ENCODE peak calls at places on chromosomes 12 and 14, in nine cellular contexts. V is transverse colon, Y is tibial nerve, G is A549, K is HepG2, U is adrenal gland, H is spleen, D is Peyer's patch, L is H1. B is an unnamed sample.
A peak's percentile ranks its signal among the peaks of the same experiment; 100 is the strongest.

GRCh38 chr14:51089278-51089677 is 5.6 kb downstream of the TRIM9 start:
- DNase-seq in V (no peak), Y (no peak), G (no peak), K (no peak), U (no peak), H (no peak), D (no peak), L (no peak), B (no peak)

GRCh38 chr12:109255377-109255776 is 53.7 kb downstream of the FOXN4 start:
- DNase-seq in V (no peak), Y (no peak), G (peak; percentile 45), K (peak; percentile 24), U (no peak), H (no peak), D (no peak), L (no peak), B (no peak)

GRCh38 chr12:32548691-32549412 is 130.2 kb upstream of the DNM1L start:
- DNase-seq in V (no peak), Y (peak; percentile 23), G (no peak), K (no peak), U (peak; percentile 62), H (no peak), D (no peak), L (peak; percentile 41), B (peak; percentile 7)

GRCh38 chr12:123032736-123033391 is 52.4 kb downstream of the ARL6IP4 start:
- DNase-seq in V (no peak), Y (no peak), G (no peak), K (no peak), U (no peak), H (peak; percentile 57), D (no peak), L (no peak), B (no peak)

GRCh38 chr12:51921017-51921725 is 13.9 kb downstream of the ACVRL1 start:
- DNase-seq in V (no peak), Y (no peak), G (no peak), K (no peak), U (no peak), H (no peak), D (no peak), L (no peak), B (no peak)

GRCh38 chr12:6745751-6746525 is 7.0 kb downstream of the MLF2 start:
- DNase-seq in V (no peak), Y (no peak), G (no peak), K (no peak), U (no peak), H (peak; percentile 79), D (peak; percentile 59), L (no peak), B (no peak)

GRCh38 chr12:93699271-93700141 is 22.3 kb downstream of the CRADD start:
- DNase-seq in V (no peak), Y (no peak), G (no peak), K (peak; percentile 71), U (no peak), H (no peak), D (no peak), L (no peak), B (no peak)

GRCh38 chr14:91237219-91237618 is 7.3 kb downstream of the GPR68 start:
- DNase-seq in V (no peak), Y (no peak), G (no peak), K (no peak), U (no peak), H (no peak), D (no peak), L (no peak), B (peak; percentile 82)

GRCh38 chr12:121214171-121214777 is 4.3 kb downstream of the P2RX4 start:
- DNase-seq in V (no peak), Y (no peak), G (no peak), K (no peak), U (no peak), H (no peak), D (no peak), L (no peak), B (no peak)

GRCh38 chr12:79422060-79422812 is 268.5 kb downstream of the PAWR start:
- DNase-seq in V (no peak), Y (no peak), G (no peak), K (peak; percentile 13), U (no peak), H (no peak), D (no peak), L (no peak), B (no peak)

GRCh38 chr14:48253020-48253419 is 577.6 kb upstream of the MDGA2 start:
- DNase-seq in V (no peak), Y (no peak), G (no peak), K (no peak), U (no peak), H (no peak), D (no peak), L (no peak), B (no peak)

GRCh38 chr12:68373836-68374314 is 41.7 kb upstream of the MDM1 start:
- DNase-seq in V (no peak), Y (no peak), G (no peak), K (no peak), U (no peak), H (no peak), D (no peak), L (no peak), B (no peak)

GRCh38 chr14:51507556-51508511 is 143.9 kb upstream of the FRMD6 start:
- DNase-seq in V (peak; percentile 22), Y (peak; percentile 56), G (no peak), K (no peak), U (peak; percentile 85), H (no peak), D (peak; percentile 47), L (no peak), B (no peak)

GRCh38 chr14:103517626-103518415 is 4.8 kb downstream of the CKB start:
- DNase-seq in V (peak; percentile 64), Y (no peak), G (no peak), K (no peak), U (peak; percentile 65), H (peak; percentile 73), D (no peak), L (peak; percentile 67), B (no peak)

GRCh38 chr12:62332598-62332997 is 72.4 kb downstream of the USP15 start:
- DNase-seq in V (no peak), Y (no peak), G (no peak), K (no peak), U (no peak), H (no peak), D (no peak), L (no peak), B (no peak)

GRCh38 chr12:66269757-66270383 is 32.4 kb upstream of the HELB start:
- DNase-seq in V (no peak), Y (no peak), G (peak; percentile 53), K (peak; percentile 40), U (no peak), H (no peak), D (no peak), L (no peak), B (peak; percentile 7)

GRCh38 chr12:5037795-5038357 is 5.8 kb upstream of the KCNA5 start:
- DNase-seq in V (no peak), Y (no peak), G (no peak), K (no peak), U (no peak), H (no peak), D (no peak), L (no peak), B (no peak)

GRCh38 chr12:131909596-131910219 is 15.3 kb downstream of the ULK1 start:
- DNase-seq in V (no peak), Y (no peak), G (no peak), K (no peak), U (no peak), H (peak; percentile 64), D (no peak), L (no peak), B (no peak)

GRCh38 chr14:104521816-104522745 is 57.5 kb upstream of the C14orf180 start:
- DNase-seq in V (no peak), Y (no peak), G (no peak), K (no peak), U (no peak), H (no peak), D (no peak), L (no peak), B (no peak)

GRCh38 chr12:91316825-91317224 is 134.2 kb upstream of the DCN start:
- DNase-seq in V (no peak), Y (no peak), G (no peak), K (no peak), U (no peak), H (no peak), D (no peak), L (no peak), B (no peak)
- TF ChIP-seq POLR2A in V (no peak), Y (no peak), G (no peak), K (no peak), U (no peak), H (no peak), D (no peak), L (no peak), B (no peak)

GRCh38 chr14:72595152-72595551 is 298.7 kb downstream of the DPF3 start:
- DNase-seq in V (no peak), Y (no peak), G (no peak), K (no peak), U (no peak), H (no peak), D (no peak), L (no peak), B (no peak)

GRCh38 chr14:72599579-72600470 is 294.1 kb downstream of the DPF3 start:
- DNase-seq in V (no peak), Y (no peak), G (no peak), K (no peak), U (no peak), H (no peak), D (no peak), L (no peak), B (no peak)

GRCh38 chr14:72597834-72598233 is 296.1 kb downstream of the DPF3 start:
- DNase-seq in V (no peak), Y (no peak), G (no peak), K (no peak), U (no peak), H (no peak), D (no peak), L (no peak), B (no peak)

GRCh38 chr14:72600551-72601330 is 293.2 kb downstream of the DPF3 start:
- DNase-seq in V (no peak), Y (no peak), G (no peak), K (no peak), U (no peak), H (no peak), D (no peak), L (no peak), B (no peak)

GRCh38 chr14:72598328-72598727 is 295.6 kb downstream of the DPF3 start:
- DNase-seq in V (peak; percentile 13), Y (no peak), G (no peak), K (no peak), U (no peak), H (no peak), D (peak; percentile 68), L (no peak), B (no peak)
- TF ChIP-seq POLR2A in V (no peak), Y (no peak), G (no peak), K (no peak), U (no peak), H (no peak), D (no peak), L (no peak), B (no peak)

GRCh38 chr14:105853089-105853906 is 326.9 kb downstream of the TMEM121 start:
- DNase-seq in V (peak; percentile 7), Y (no peak), G (no peak), K (no peak), U (peak; percentile 14), H (peak; percentile 81), D (peak; percentile 41), L (no peak), B (no peak)
- TF ChIP-seq POLR2A in V (no peak), Y (no peak), G (no peak), K (no peak), U (no peak), H (no peak), D (no peak), L (no peak), B (no peak)

GRCh38 chr12:113996026-113996425 is 29.9 kb upstream of the RBM19 start:
- DNase-seq in V (no peak), Y (no peak), G (no peak), K (peak; percentile 5), U (no peak), H (no peak), D (no peak), L (peak; percentile 55), B (no peak)
- TF ChIP-seq POLR2A in V (no peak), Y (no peak), G (no peak), K (no peak), U (no peak), H (no peak), D (no peak), L (no peak), B (no peak)